ENCODE peak calls at places on chromosomes 5 and 9, in seven cellular contexts. Y, N, X, C, M, O and I are unnamed samples.

GRCh38 chr9:33132249-33132772 is 34.8 kb downstream of the B4GALT1 start:
- DNase-seq in Y (no peak), N (no peak), X (no peak), C (no peak), M (no peak), O (no peak), I (no peak)

GRCh38 chr5:581266-581665 is 30.9 kb upstream of the CEP72 start:
- DNase-seq in Y (no peak), N (no peak), X (no peak), C (no peak), M (no peak), O (no peak), I (no peak)

GRCh38 chr9:14522627-14523379 is 170.4 kb downstream of the ZDHHC21 start:
- DNase-seq in Y (no peak), N (no peak), X (no peak), C (no peak), M (no peak), O (no peak), I (no peak)

GRCh38 chr9:81393985-81394811 is 295.1 kb downstream of the TLE1 start:
- DNase-seq in Y (no peak), N (no peak), X (no peak), C (no peak), M (no peak), O (no peak), I (no peak)

GRCh38 chr9:85016389-85016997 is 347.0 kb downstream of the NTRK2 start:
- DNase-seq in Y (no peak), N (no peak), X (no peak), C (no peak), M (no peak), O (no peak), I (peak; percentile 23)

GRCh38 chr9:84858373-84858772 is 188.8 kb downstream of the NTRK2 start:
- DNase-seq in Y (no peak), N (no peak), X (no peak), C (no peak), M (no peak), O (no peak), I (no peak)

GRCh38 chr5:1468247-1468612 is 23.0 kb upstream of the SLC6A3 start:
- DNase-seq in Y (no peak), N (peak; percentile 74), X (peak; percentile 58), C (no peak), M (peak; percentile 15), O (no peak), I (no peak)

GRCh38 chr9:2018764-2019548 is 3.8 kb downstream of the SMARCA2 start:
- DNase-seq in Y (no peak), N (no peak), X (no peak), C (peak; percentile 14), M (no peak), O (peak; percentile 45), I (no peak)

GRCh38 chr9:81082251-81082650 is 607.1 kb downstream of the TLE1 start:
- DNase-seq in Y (no peak), N (no peak), X (no peak), C (no peak), M (no peak), O (no peak), I (no peak)

GRCh38 chr5:170522211-170523128 is 18.6 kb downstream of the KCNIP1 start:
- DNase-seq in Y (no peak), N (no peak), X (no peak), C (no peak), M (no peak), O (no peak), I (peak; percentile 64)

GRCh38 chr5:173790836-173791546 is 97.2 kb upstream of the CPEB4 start:
- DNase-seq in Y (no peak), N (no peak), X (no peak), C (no peak), M (no peak), O (no peak), I (no peak)

GRCh38 chr5:138934971-138935370 is 59.8 kb upstream of the LRRTM2 start:
- DNase-seq in Y (no peak), N (no peak), X (no peak), C (no peak), M (no peak), O (no peak), I (no peak)

GRCh38 chr9:4923580-4924544 is 61.2 kb upstream of the JAK2 start:
- DNase-seq in Y (no peak), N (no peak), X (no peak), C (no peak), M (no peak), O (no peak), I (peak; percentile 8)

GRCh38 chr9:17165734-17166133 is 30.9 kb downstream of the CNTLN start:
- DNase-seq in Y (no peak), N (no peak), X (no peak), C (no peak), M (no peak), O (no peak), I (no peak)

GRCh38 chr5:142293486-142293885 is 31.3 kb downstream of the SPRY4 start:
- DNase-seq in Y (no peak), N (no peak), X (no peak), C (no peak), M (no peak), O (no peak), I (no peak)

GRCh38 chr5:62791059-62791458 is 212.4 kb downstream of the LRRC70 start:
- DNase-seq in Y (no peak), N (no peak), X (no peak), C (no peak), M (no peak), O (no peak), I (peak; percentile 31)

GRCh38 chr5:61551637-61552313 is 219.7 kb downstream of the ZSWIM6 start:
- DNase-seq in Y (no peak), N (no peak), X (no peak), C (no peak), M (no peak), O (no peak), I (no peak)

GRCh38 chr5:150322202-150322601 is 19.5 kb upstream of the ARSI start:
- DNase-seq in Y (no peak), N (no peak), X (no peak), C (no peak), M (no peak), O (no peak), I (no peak)

GRCh38 chr5:167764650-167765289 is 526.7 kb upstream of the WWC1 start:
- DNase-seq in Y (no peak), N (no peak), X (no peak), C (no peak), M (no peak), O (no peak), I (no peak)

GRCh38 chr5:167763772-167764171 is 527.7 kb upstream of the WWC1 start:
- DNase-seq in Y (no peak), N (no peak), X (no peak), C (no peak), M (no peak), O (no peak), I (no peak)

GRCh38 chr5:167754501-167754941 is 536.9 kb upstream of the WWC1 start:
- DNase-seq in Y (no peak), N (no peak), X (no peak), C (no peak), M (no peak), O (no peak), I (no peak)

GRCh38 chr5:167755420-167755819 is 536.0 kb upstream of the WWC1 start:
- DNase-seq in Y (no peak), N (no peak), X (no peak), C (no peak), M (no peak), O (no peak), I (no peak)

DNA sequence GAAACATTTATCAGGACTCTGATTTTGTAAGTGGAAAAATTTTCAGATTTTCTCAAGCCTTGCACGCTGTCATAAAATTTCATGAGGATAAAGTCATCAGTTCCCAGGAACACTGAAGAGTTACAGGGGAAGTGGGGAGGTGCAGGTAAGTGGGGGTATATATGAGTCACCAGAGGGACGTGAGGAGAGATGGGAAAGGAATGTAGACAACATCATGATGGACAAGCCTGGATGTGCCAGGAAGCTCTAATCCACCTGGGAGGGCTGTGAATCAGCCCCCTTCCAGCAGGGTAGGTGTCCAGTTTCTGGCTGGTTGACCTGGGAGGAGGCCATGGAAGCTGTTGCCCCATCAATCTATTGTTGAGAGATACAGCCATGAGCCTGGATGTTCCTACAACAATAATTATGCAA is 532.0 kb upstream of the WWC1 start:
- DNase-seq in Y (no peak), N (no peak), X (no peak), C (no peak), M (no peak), O (no peak), I (no peak)
- H3K36me3 ChIP-seq in Y (no peaks in the 10 kb centered on the region), N (no peaks in the 10 kb centered on the region), X (no peaks in the 10 kb centered on the region), C (no peaks in the 10 kb centered on the region), M (no peaks in the 10 kb centered on the region), O (no peaks in the 10 kb centered on the region), I (no peaks in the 10 kb centered on the region)

GRCh38 chr5:88671408-88671807 is 211.6 kb downstream of the MEF2C start:
- DNase-seq in Y (no peak), N (no peak), X (no peak), C (no peak), M (no peak), O (no peak), I (no peak)
- H3K4me3 ChIP-seq in Y (no peak overlapping the region), N (no peak overlapping the region), X (no peak overlapping the region), C (no peak overlapping the region), M (no peak overlapping the region), O (no peak overlapping the region), I (peak overlapping the region; percentile 72)

GRCh38 chr5:76908166-76908565 is 44.7 kb upstream of the CRHBP start:
- DNase-seq in Y (no peak), N (no peak), X (no peak), C (no peak), M (no peak), O (no peak), I (no peak)
- H3K36me3 ChIP-seq in Y (no peaks in the 10 kb centered on the region), N (no peaks in the 10 kb centered on the region), X (no peaks in the 10 kb centered on the region), C (no peaks in the 10 kb centered on the region), M (no peaks in the 10 kb centered on the region), O (no peaks in the 10 kb centered on the region), I (no peaks in the 10 kb centered on the region)

GRCh38 chr9:134252084-134252830 is 74.0 kb upstream of the RXRA start:
- DNase-seq in Y (no peak), N (no peak), X (no peak), C (no peak), M (no peak), O (peak; percentile 2), I (peak; percentile 50)

GRCh38 chr9:134251296-134251695 is 75.0 kb upstream of the RXRA start:
- DNase-seq in Y (no peak), N (no peak), X (no peak), C (no peak), M (no peak), O (no peak), I (no peak)

GRCh38 chr9:134258332-134258731 is 67.9 kb upstream of the RXRA start:
- DNase-seq in Y (no peak), N (no peak), X (no peak), C (no peak), M (no peak), O (peak; percentile 11), I (no peak)

GRCh38 chr9:134258828-134259546 is 67.3 kb upstream of the RXRA start:
- DNase-seq in Y (no peak), N (no peak), X (no peak), C (no peak), M (no peak), O (peak; percentile 7), I (no peak)

DNA sequence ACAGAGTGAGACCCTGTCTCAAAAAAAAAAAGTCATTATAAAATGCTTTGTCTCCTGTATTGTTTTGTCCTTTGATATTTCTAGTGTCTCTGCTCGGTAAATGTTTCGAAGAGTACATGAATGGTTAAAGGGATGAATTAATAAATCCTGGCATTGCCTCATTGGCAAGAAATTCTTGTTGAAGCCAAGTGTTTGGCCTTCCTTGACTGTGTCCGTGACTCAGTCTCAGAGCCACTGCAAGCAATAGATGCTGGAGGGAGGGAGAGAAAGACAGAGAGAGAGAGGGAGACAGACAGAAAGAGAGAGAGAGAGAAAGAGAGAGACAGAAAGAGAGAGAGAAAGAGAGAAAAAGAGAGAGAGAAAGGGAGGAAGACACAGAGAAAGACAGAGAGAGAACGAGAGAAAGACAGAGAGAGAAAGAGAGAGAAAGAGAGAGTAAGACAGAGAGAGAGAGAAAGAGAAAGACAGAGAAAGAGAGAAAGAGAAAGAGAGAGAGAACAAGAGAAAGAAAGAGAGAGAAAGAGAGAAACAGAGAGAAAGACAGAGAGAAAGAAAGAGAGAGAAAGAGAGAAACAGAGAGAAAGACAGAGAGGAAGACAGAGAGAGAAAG is 72.6 kb upstream of the RXRA start:
- DNase-seq in Y (no peak), N (no peak), X (no peak), C (no peak), M (no peak), O (no peak), I (no peak)
- H3K4me3 ChIP-seq in Y (no peak overlapping the region), N (no peak overlapping the region), X (no peak overlapping the region), C (no peak overlapping the region), M (no peak overlapping the region), O (no peak overlapping the region), I (no peak overlapping the region)